ENCODE peak calls at places on chromosomes 5 and 9, in four cellular contexts. V, Q, T and D are unnamed samples.

GRCh38 chr5:54611290-54611951 is 93.9 kb downstream of the SNX18 start:
- DNase-seq in V (no peak), Q (no peak), T (no peak), D (no peak)

GRCh38 chr5:6818594-6819512 is 105.6 kb downstream of the TENT4A start:
- DNase-seq in Q (no peak), V (no peak), T (no peak), D (no peak)

GRCh38 chr9:133866946-133867345 is 125.2 kb downstream of the VAV2 start:
- DNase-seq in V (no peak), Q (no peak), T (no peak), D (no peak)

GRCh38 chr9:5630038-5630507 is 1.2 kb downstream of the RIC1 start:
- DNase-seq in T (peak), Q (peak), V (peak), D (peak)

GRCh38 chr5:10542151-10542550 is 21.7 kb upstream of the ANKRD33B start:
- DNase-seq in T (no peak), V (no peak), Q (no peak), D (no peak)

GRCh38 chr5:5886812-5887486 is 464.5 kb downstream of the ICE1 start:
- DNase-seq in T (peak), Q (peak), V (peak), D (peak)

GRCh38 chr5:85646641-85647040 is 971.1 kb upstream of the COX7C start:
- DNase-seq in Q (no peak), T (no peak), V (no peak), D (peak)

GRCh38 chr5:14250094-14250777 is 107.1 kb downstream of the TRIO start:
- DNase-seq in Q (peak), T (peak), V (no peak), D (peak)

GRCh38 chr9:98724810-98725530 is 16.2 kb upstream of the GABBR2 start:
- DNase-seq in T (no peak), Q (no peak), V (no peak), D (no peak)

GRCh38 chr5:38715671-38716070 is 130.1 kb upstream of the OSMR start:
- DNase-seq in T (no peak), V (no peak), Q (peak), D (no peak)

GRCh38 chr5:9545959-9546851 is at the start of gene SEMA5A:
- DNase-seq in V (no peak), T (peak), Q (no peak), D (peak)

GRCh38 chr9:68794898-68795297 is 89.9 kb downstream of the PIP5K1B start:
- DNase-seq in T (no peak), V (no peak), Q (no peak), D (peak)

GRCh38 chr5:446864-447263 is 3.9 kb downstream of the EXOC3 start:
- DNase-seq in T (peak), V (peak), Q (peak), D (peak)

GRCh38 chr9:530681-531080 is 310.8 kb upstream of the DMRT1 start:
- DNase-seq in V (no peak), Q (no peak), T (no peak), D (no peak)

GRCh38 chr5:127254729-127255284 is 35.8 kb upstream of the MEGF10 start:
- DNase-seq in Q (no peak), T (no peak), V (no peak), D (no peak)

GRCh38 chr5:98722188-98722587 is 51.3 kb upstream of the RGMB start:
- DNase-seq in V (no peak), T (no peak), Q (no peak), D (no peak)

DNA sequence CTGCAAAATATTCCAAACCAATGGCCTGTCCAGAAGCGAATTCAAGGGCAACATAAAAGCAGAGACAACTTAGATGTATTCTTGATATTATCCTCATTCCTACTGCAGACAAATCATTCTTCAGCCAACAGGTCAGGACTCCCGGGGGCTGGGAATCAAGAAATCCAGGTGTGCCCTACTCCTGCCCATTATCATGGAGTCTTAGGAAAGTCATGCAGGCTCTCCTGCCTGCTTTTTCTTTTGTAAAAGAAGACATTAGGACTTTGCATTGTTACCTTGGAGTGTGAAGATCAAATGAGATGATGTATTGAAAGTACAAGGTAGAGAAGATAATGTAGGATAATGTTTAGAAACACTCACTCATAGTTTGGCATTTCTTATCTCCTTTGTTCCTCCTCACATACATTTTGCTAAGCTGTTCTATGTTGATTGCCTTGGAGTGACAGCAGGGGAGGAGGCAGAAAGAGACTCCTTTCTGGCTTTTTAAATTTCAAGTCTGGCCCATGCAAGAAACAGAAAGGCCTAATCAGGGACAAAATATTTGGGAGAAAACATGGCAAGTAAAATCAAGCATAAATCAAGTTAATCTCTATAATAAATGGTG is 113.8 kb downstream of the SV2C start:
- DNase-seq in T (peak), Q (no peak), V (no peak), D (no peak)
- TF ChIP-seq JUNB in T (no peak), Q (no peak), V (no peak), D (no peak)

GRCh38 chr9:37968228-37968672 is 64.3 kb upstream of the SLC25A51 start:
- DNase-seq in Q (peak), T (no peak), V (peak), D (peak)

GRCh38 chr9:37966443-37967271 is 62.7 kb upstream of the SLC25A51 start:
- DNase-seq in Q (peak), V (peak), T (no peak), D (no peak)

GRCh38 chr9:37969130-37969529 is 65.2 kb upstream of the SLC25A51 start:
- DNase-seq in T (no peak), Q (peak), V (peak), D (peak)

GRCh38 chr9:37967272-37967581 is 63.3 kb upstream of the SLC25A51 start:
- DNase-seq in Q (no peak), V (no peak), T (no peak), D (no peak)

GRCh38 chr9:37967681-37968080 is 63.8 kb upstream of the SLC25A51 start:
- DNase-seq in T (no peak), V (no peak), Q (no peak), D (no peak)
- TF ChIP-seq JUNB in T (no peak), V (no peak), Q (no peak), D (no peak)

DNA sequence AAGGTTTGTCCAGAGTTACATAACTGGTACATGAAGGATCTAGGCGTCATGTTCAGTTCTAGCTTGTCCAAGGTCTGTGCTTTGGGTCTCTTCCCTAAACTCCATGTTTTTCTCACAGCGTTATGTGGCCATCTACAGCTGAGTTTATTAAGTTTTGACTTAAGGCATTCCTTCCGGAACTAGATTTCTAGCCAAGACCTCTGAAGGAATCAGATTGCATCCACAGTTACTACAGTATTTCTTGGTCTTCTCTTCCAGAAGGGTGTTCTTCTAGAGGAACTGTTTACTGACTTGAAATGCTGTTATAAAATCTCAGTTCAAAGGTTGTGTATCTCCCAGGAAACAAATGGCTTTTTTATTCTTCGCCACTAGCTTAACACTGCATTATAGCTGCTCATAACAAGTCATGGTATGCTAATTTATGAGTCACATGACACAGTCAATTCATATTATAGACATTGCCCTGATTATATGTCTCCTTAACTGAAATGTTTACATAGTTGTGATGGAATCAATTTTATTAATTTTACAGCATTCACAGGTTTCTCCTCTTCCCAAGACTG is 55.3 kb upstream of the RAD23B start:
- DNase-seq in Q (no peak), T (no peak), V (no peak), D (no peak)
- TF ChIP-seq JUNB in Q (no peak), T (no peak), V (no peak), D (no peak)

GRCh38 chr5:71838286-71838685 is 119.2 kb downstream of the CARTPT start:
- DNase-seq in T (no peak), Q (no peak), V (no peak), D (no peak)

GRCh38 chr5:71836547-71837112 is 117.6 kb downstream of the CARTPT start:
- DNase-seq in T (no peak), V (no peak), Q (no peak), D (no peak)

GRCh38 chr5:71832812-71833456 is 113.9 kb downstream of the CARTPT start:
- DNase-seq in Q (no peak), T (no peak), V (no peak), D (no peak)

GRCh38 chr5:71834575-71834974 is 115.5 kb downstream of the CARTPT start:
- DNase-seq in V (no peak), Q (no peak), T (no peak), D (no peak)

DNA sequence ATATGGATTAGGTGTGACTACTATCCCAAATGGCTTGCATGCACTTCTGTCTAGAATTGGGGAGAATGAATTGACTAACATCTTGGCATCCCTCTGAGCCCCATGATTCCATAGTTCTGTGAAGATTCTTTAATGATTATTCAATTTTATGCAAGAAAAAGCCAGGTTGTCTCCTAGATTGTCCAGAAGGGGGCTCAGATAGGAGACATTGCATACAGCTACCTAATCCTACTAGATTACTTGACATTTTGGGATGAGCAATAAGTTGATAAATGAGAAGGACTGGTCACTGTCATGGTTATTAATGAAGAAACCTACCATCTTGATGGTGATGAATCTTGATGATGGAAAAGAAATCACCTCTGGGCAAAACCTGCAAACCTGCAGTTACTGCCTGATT is 117.0 kb downstream of the CARTPT start:
- DNase-seq in T (no peak), Q (no peak), V (peak), D (no peak)
- TF ChIP-seq JUNB in T (no peak), Q (no peak), V (no peak), D (no peak)

GRCh38 chr9:114856210-114856941 is 50.5 kb upstream of the TNFSF15 start:
- DNase-seq in Q (no peak), T (no peak), V (no peak), D (no peak)

GRCh38 chr9:114856942-114857315 is 51.1 kb upstream of the TNFSF15 start:
- DNase-seq in V (no peak), T (no peak), Q (no peak), D (no peak)

GRCh38 chr9:114853071-114853865 is 47.4 kb upstream of the TNFSF15 start:
- DNase-seq in V (no peak), T (no peak), Q (no peak), D (no peak)

GRCh38 chr9:114854736-114855355 is 49.0 kb upstream of the TNFSF15 start:
- DNase-seq in Q (no peak), T (no peak), V (no peak), D (no peak)

DNA sequence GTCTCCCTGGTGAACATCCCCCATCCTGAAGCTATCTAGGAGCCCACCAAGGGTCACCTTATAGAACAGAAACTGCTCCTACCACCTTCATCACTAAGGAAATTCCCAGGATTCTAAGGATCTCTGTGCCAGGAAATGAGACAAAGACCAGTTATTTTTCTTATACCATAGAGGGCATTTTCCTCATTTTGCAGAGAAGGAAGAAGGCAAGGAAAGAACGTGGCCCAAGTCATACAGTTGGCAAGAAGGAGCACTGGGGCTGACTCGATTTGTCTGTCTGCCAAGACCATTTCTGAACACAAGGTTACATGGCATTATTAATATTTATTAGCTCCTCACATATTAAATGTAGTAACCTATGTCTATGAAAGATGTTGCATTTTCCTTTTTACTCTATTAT is 49.6 kb upstream of the TNFSF15 start:
- DNase-seq in V (no peak), T (no peak), Q (no peak), D (no peak)
- TF ChIP-seq JUNB in V (no peak), T (no peak), Q (no peak), D (no peak)

GRCh38 chr5:51345106-51345505 is 38.1 kb upstream of the ISL1 start:
- DNase-seq in Q (no peak), V (no peak), T (no peak), D (no peak)

GRCh38 chr5:51347157-51347556 is 36.1 kb upstream of the ISL1 start:
- DNase-seq in T (no peak), V (no peak), Q (no peak), D (no peak)

DNA sequence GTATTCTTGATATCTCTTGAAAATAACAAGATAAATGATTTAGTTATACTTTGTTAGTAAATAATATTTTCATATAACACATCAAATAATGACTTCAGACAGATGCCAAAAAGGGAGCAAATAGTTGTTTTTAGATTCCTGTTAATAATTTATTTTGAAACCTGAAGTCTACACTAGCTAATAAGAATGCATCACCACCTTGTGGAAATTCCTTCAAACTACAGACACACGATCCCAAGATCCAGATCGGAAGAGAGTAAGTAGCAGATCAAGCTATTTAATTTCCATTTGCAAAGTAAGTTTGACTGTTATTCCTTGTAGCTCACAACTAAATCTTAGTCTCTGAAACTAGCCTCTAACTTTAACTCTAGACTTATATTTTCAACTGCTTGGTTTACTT is 35.5 kb upstream of the ISL1 start:
- DNase-seq in Q (peak), T (peak), V (no peak), D (no peak)
- TF ChIP-seq JUNB in Q (no peak), T (no peak), V (no peak), D (no peak)

DNA sequence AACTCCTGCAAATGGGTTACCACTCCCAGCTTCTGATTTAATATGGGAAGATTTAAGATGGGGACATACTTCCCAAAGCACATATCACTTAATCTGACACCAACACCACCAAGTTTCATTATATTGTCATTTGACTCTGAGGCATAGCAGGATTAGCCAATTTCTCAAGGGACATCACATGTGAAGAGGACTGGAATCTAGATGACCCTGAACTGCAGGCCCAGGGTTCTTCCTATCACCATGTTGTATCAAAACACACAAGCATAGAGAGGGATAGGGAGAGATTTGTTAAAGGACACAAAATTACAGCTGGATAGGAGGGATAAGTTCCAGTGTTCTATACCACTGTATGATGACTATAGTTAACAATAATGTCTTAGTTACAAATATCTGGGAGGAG is 168.3 kb upstream of the PPP2R2B start:
- DNase-seq in V (no peak), Q (no peak), T (no peak), D (no peak)
- TF ChIP-seq JUNB in V (no peak), Q (no peak), T (no peak), D (no peak)

GRCh38 chr5:36323926-36324781 is 22.5 kb upstream of the RANBP3L start:
- DNase-seq in V (no peak), Q (no peak), T (no peak), D (no peak)
- TF ChIP-seq JUNB in V (no peak), Q (no peak), T (no peak), D (no peak)

GRCh38 chr5:89253931-89254330 is 370.9 kb upstream of the MEF2C start:
- DNase-seq in T (no peak), Q (no peak), V (no peak), D (no peak)
- TF ChIP-seq JUNB in T (no peak), Q (no peak), V (no peak), D (no peak)